ENCODE peak calls at places on chromosome 2, in five cellular contexts. One of them, this sample, is unnamed.

GRCh38 chr2:222057249-222058073 is 241.3 kb downstream of the PAX3 start:
- DNase-seq in SK-N-SH: peak
- DNase-seq in HCT116: no peak
- DNase-seq in MM.1S: peak
- DNase-seq in GM23338: peak
- DNase-seq in this sample: peak

GRCh38 chr2:241417626-241418025 is 61.5 kb downstream of the FARP2 start:
- DNase-seq in SK-N-SH: no peak
- DNase-seq in HCT116: no peak
- DNase-seq in MM.1S: no peak
- DNase-seq in GM23338: no peak
- DNase-seq in this sample: no peak

GRCh38 chr2:106177581-106177980 is 16.5 kb downstream of the UXS1 start:
- DNase-seq in SK-N-SH: no peak
- DNase-seq in HCT116: no peak
- DNase-seq in MM.1S: no peak
- DNase-seq in GM23338: no peak
- DNase-seq in this sample: no peak

GRCh38 chr2:209946539-209946938 is 55.9 kb upstream of the RPE start:
- DNase-seq in SK-N-SH: no peak
- DNase-seq in HCT116: no peak
- DNase-seq in MM.1S: no peak
- DNase-seq in GM23338: no peak
- DNase-seq in this sample: peak

GRCh38 chr2:36380624-36381481 is 25.3 kb downstream of the CRIM1 start:
- DNase-seq in SK-N-SH: peak
- DNase-seq in HCT116: no peak
- DNase-seq in MM.1S: no peak
- DNase-seq in GM23338: peak
- DNase-seq in this sample: no peak

GRCh38 chr2:224190871-224191270 is 151.8 kb upstream of the SERPINE2 start:
- DNase-seq in SK-N-SH: no peak
- DNase-seq in HCT116: no peak
- DNase-seq in MM.1S: no peak
- DNase-seq in GM23338: no peak
- DNase-seq in this sample: peak

GRCh38 chr2:6692819-6693218 is 172.9 kb downstream of the CMPK2 start:
- DNase-seq in SK-N-SH: no peak
- DNase-seq in HCT116: no peak
- DNase-seq in MM.1S: no peak
- DNase-seq in GM23338: no peak
- DNase-seq in this sample: no peak

GRCh38 chr2:65420712-65421431 is 11.5 kb downstream of the SPRED2 start:
- DNase-seq in SK-N-SH: no peak
- DNase-seq in HCT116: no peak
- DNase-seq in MM.1S: no peak
- DNase-seq in GM23338: peak
- DNase-seq in this sample: peak

GRCh38 chr2:160005476-160005875 is 56.9 kb downstream of the PLA2R1 start:
- DNase-seq in SK-N-SH: no peak
- DNase-seq in HCT116: no peak
- DNase-seq in MM.1S: no peak
- DNase-seq in GM23338: no peak
- DNase-seq in this sample: no peak

GRCh38 chr2:33214436-33214835 is 262.0 kb upstream of the RASGRP3 start:
- DNase-seq in SK-N-SH: no peak
- DNase-seq in HCT116: no peak
- DNase-seq in MM.1S: no peak
- DNase-seq in GM23338: no peak
- DNase-seq in this sample: no peak

GRCh38 chr2:126359494-126359893 is 296.5 kb upstream of the GYPC start:
- DNase-seq in SK-N-SH: no peak
- DNase-seq in HCT116: no peak
- DNase-seq in MM.1S: peak
- DNase-seq in GM23338: peak
- DNase-seq in this sample: peak

GRCh38 chr2:105385703-105386540 is 12.9 kb downstream of the FHL2 start:
- DNase-seq in SK-N-SH: no peak
- DNase-seq in HCT116: no peak
- DNase-seq in MM.1S: no peak
- DNase-seq in GM23338: no peak
- DNase-seq in this sample: no peak

GRCh38 chr2:185255566-185255965 is 483.0 kb upstream of the FSIP2 start:
- DNase-seq in SK-N-SH: no peak
- DNase-seq in HCT116: no peak
- DNase-seq in MM.1S: no peak
- DNase-seq in GM23338: no peak
- DNase-seq in this sample: no peak

GRCh38 chr2:109353806-109354745 is 225.1 kb downstream of the SH3RF3 start:
- DNase-seq in SK-N-SH: peak
- DNase-seq in HCT116: no peak
- DNase-seq in MM.1S: no peak
- DNase-seq in GM23338: no peak
- DNase-seq in this sample: no peak

GRCh38 chr2:444937-445884 is 157.3 kb upstream of the ALKAL2 start:
- DNase-seq in SK-N-SH: no peak
- DNase-seq in HCT116: no peak
- DNase-seq in MM.1S: no peak
- DNase-seq in GM23338: no peak
- DNase-seq in this sample: no peak

GRCh38 chr2:191259001-191259400 is 13.8 kb downstream of the MYO1B start:
- DNase-seq in SK-N-SH: no peak
- DNase-seq in HCT116: no peak
- DNase-seq in MM.1S: no peak
- DNase-seq in GM23338: no peak
- DNase-seq in this sample: no peak

GRCh38 chr2:171185941-171186340 is 25.2 kb upstream of the TLK1 start:
- DNase-seq in SK-N-SH: no peak
- DNase-seq in HCT116: no peak
- DNase-seq in MM.1S: no peak
- DNase-seq in GM23338: no peak
- DNase-seq in this sample: peak

GRCh38 chr2:238123991-238124470 is 14.4 kb upstream of the KLHL30 start:
- DNase-seq in SK-N-SH: no peak
- DNase-seq in HCT116: no peak
- DNase-seq in MM.1S: no peak
- DNase-seq in GM23338: no peak
- DNase-seq in this sample: no peak

GRCh38 chr2:217844696-217845095 is 158.1 kb downstream of the TNS1 start:
- DNase-seq in SK-N-SH: no peak
- DNase-seq in HCT116: no peak
- DNase-seq in MM.1S: no peak
- DNase-seq in GM23338: no peak
- DNase-seq in this sample: no peak

GRCh38 chr2:128504242-128505149 is 185.8 kb upstream of the HS6ST1 start:
- DNase-seq in SK-N-SH: no peak
- DNase-seq in HCT116: no peak
- DNase-seq in MM.1S: peak
- DNase-seq in GM23338: no peak
- DNase-seq in this sample: no peak

GRCh38 chr2:178335218-178335617 is 115.8 kb downstream of the PRKRA start:
- DNase-seq in SK-N-SH: no peak
- DNase-seq in HCT116: no peak
- DNase-seq in MM.1S: no peak
- DNase-seq in GM23338: no peak
- DNase-seq in this sample: no peak

GRCh38 chr2:174142290-174142689 is 106.0 kb downstream of the OLA1 start:
- DNase-seq in SK-N-SH: peak
- DNase-seq in HCT116: no peak
- DNase-seq in MM.1S: no peak
- DNase-seq in GM23338: no peak
- DNase-seq in this sample: no peak

GRCh38 chr2:165804719-165805118 is 10.7 kb upstream of the GALNT3 start:
- DNase-seq in SK-N-SH: no peak
- DNase-seq in HCT116: no peak
- DNase-seq in MM.1S: no peak
- DNase-seq in GM23338: no peak
- DNase-seq in this sample: no peak

GRCh38 chr2:943461-943797 is 7.2 kb upstream of the SNTG2 start:
- DNase-seq in SK-N-SH: no peak
- DNase-seq in HCT116: no peak
- DNase-seq in MM.1S: no peak
- DNase-seq in GM23338: no peak
- DNase-seq in this sample: no peak

GRCh38 chr2:160324161-160324768 is 124.2 kb upstream of the ITGB6 start:
- DNase-seq in SK-N-SH: peak
- DNase-seq in HCT116: peak
- DNase-seq in MM.1S: peak
- DNase-seq in GM23338: peak
- DNase-seq in this sample: peak

GRCh38 chr2:11829324-11829946 is 83.0 kb downstream of the LPIN1 start:
- DNase-seq in SK-N-SH: peak
- DNase-seq in HCT116: peak
- DNase-seq in MM.1S: peak
- DNase-seq in GM23338: peak
- DNase-seq in this sample: peak

GRCh38 chr2:45946023-45946422 is 294.5 kb downstream of the PRKCE start:
- DNase-seq in SK-N-SH: no peak
- DNase-seq in HCT116: peak
- DNase-seq in MM.1S: no peak
- DNase-seq in GM23338: no peak
- DNase-seq in this sample: peak

GRCh38 chr2:191030521-191031154 is 16.7 kb upstream of the STAT1 start:
- DNase-seq in SK-N-SH: peak
- DNase-seq in HCT116: no peak
- DNase-seq in MM.1S: peak
- DNase-seq in GM23338: peak
- DNase-seq in this sample: peak

GRCh38 chr2:48423376-48423775 is 106.6 kb upstream of the STON1 start:
- DNase-seq in SK-N-SH: no peak
- DNase-seq in HCT116: no peak
- DNase-seq in MM.1S: no peak
- DNase-seq in GM23338: no peak
- DNase-seq in this sample: peak

GRCh38 chr2:85920810-85921545 is 32.2 kb upstream of the ST3GAL5 start:
- DNase-seq in SK-N-SH: no peak
- DNase-seq in HCT116: no peak
- DNase-seq in MM.1S: no peak
- DNase-seq in GM23338: no peak
- DNase-seq in this sample: peak

GRCh38 chr2:176461098-176461497 is 191.9 kb downstream of the MTX2 start:
- DNase-seq in SK-N-SH: no peak
- DNase-seq in HCT116: no peak
- DNase-seq in MM.1S: no peak
- DNase-seq in GM23338: no peak
- DNase-seq in this sample: peak

GRCh38 chr2:48545244-48545643 is 15.3 kb downstream of the STON1 start:
- DNase-seq in SK-N-SH: peak
- DNase-seq in HCT116: no peak
- DNase-seq in MM.1S: no peak
- DNase-seq in GM23338: peak
- DNase-seq in this sample: peak

GRCh38 chr2:191049728-191050639 is 36.0 kb upstream of the STAT1 start:
- DNase-seq in SK-N-SH: no peak
- DNase-seq in HCT116: no peak
- DNase-seq in MM.1S: no peak
- DNase-seq in GM23338: no peak
- DNase-seq in this sample: peak

DNA sequence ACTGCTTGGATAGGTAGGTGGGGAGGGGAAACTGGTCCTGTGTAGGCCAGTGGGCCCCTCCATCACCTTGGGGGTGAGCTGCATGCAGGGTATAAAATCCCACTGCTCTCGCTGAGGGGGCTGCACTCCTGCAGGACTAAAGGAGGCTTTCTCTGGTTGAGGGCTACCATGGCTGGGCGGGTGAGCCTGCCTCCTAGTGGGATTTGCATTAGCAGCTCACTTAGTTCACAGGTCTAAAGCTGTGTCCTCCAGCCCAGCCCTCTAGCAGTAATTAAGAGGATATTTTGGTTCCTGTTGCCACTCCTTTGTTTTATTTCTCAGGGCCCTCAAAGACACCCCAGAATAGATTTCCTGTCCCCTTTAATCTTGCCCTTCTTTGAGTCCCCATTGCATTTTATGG is 24.6 kb downstream of the TMEM127 start:
- DNase-seq in SK-N-SH: no peak
- DNase-seq in HCT116: no peak
- DNase-seq in MM.1S: peak
- DNase-seq in GM23338: peak
- DNase-seq in this sample: no peak
- H3K4me3 ChIP-seq in SK-N-SH: no peak
- H3K4me3 ChIP-seq in HCT116: no peak
- H3K4me3 ChIP-seq in MM.1S: peak
- H3K4me3 ChIP-seq in GM23338: no peak
- H3K4me3 ChIP-seq in this sample: no peak

GRCh38 chr2:16798472-16798871 is 132.8 kb upstream of the CYRIA start:
- DNase-seq in SK-N-SH: no peak
- DNase-seq in HCT116: no peak
- DNase-seq in MM.1S: no peak
- DNase-seq in GM23338: peak
- DNase-seq in this sample: no peak
- TF ChIP-seq EZH2phosphoT487 in SK-N-SH: no peak
- TF ChIP-seq EZH2phosphoT487 in HCT116: no peak
- TF ChIP-seq EZH2phosphoT487 in MM.1S: no peak
- TF ChIP-seq EZH2phosphoT487 in GM23338: no peak
- TF ChIP-seq EZH2phosphoT487 in this sample: no peak

GRCh38 chr2:239596298-239596697 is 195.5 kb upstream of the HDAC4 start:
- DNase-seq in SK-N-SH: no peak
- DNase-seq in HCT116: no peak
- DNase-seq in MM.1S: no peak
- DNase-seq in GM23338: no peak
- DNase-seq in this sample: no peak

GRCh38 chr2:239593455-239593854 is 192.6 kb upstream of the HDAC4 start:
- DNase-seq in SK-N-SH: no peak
- DNase-seq in HCT116: no peak
- DNase-seq in MM.1S: no peak
- DNase-seq in GM23338: no peak
- DNase-seq in this sample: no peak

GRCh38 chr2:239594772-239595608 is 194.2 kb upstream of the HDAC4 start:
- DNase-seq in SK-N-SH: no peak
- DNase-seq in HCT116: no peak
- DNase-seq in MM.1S: no peak
- DNase-seq in GM23338: no peak
- DNase-seq in this sample: no peak

GRCh38 chr2:239595711-239596110 is 194.9 kb upstream of the HDAC4 start:
- DNase-seq in SK-N-SH: no peak
- DNase-seq in HCT116: no peak
- DNase-seq in MM.1S: no peak
- DNase-seq in GM23338: no peak
- DNase-seq in this sample: no peak

GRCh38 chr2:239593965-239594771 is 193.3 kb upstream of the HDAC4 start:
- DNase-seq in SK-N-SH: no peak
- DNase-seq in HCT116: no peak
- DNase-seq in MM.1S: no peak
- DNase-seq in GM23338: no peak
- DNase-seq in this sample: no peak
- H3K4me3 ChIP-seq in SK-N-SH: no peak
- H3K4me3 ChIP-seq in HCT116: no peak
- H3K4me3 ChIP-seq in MM.1S: no peak
- H3K4me3 ChIP-seq in GM23338: no peak
- H3K4me3 ChIP-seq in this sample: no peak

GRCh38 chr2:232506713-232507112 is 13.5 kb upstream of the PRSS56 start:
- DNase-seq in SK-N-SH: peak
- DNase-seq in HCT116: no peak
- DNase-seq in MM.1S: no peak
- DNase-seq in GM23338: no peak
- DNase-seq in this sample: no peak
- TF ChIP-seq EZH2phosphoT487 in SK-N-SH: no peak
- TF ChIP-seq EZH2phosphoT487 in HCT116: no peak
- TF ChIP-seq EZH2phosphoT487 in MM.1S: no peak
- TF ChIP-seq EZH2phosphoT487 in GM23338: no peak
- TF ChIP-seq EZH2phosphoT487 in this sample: no peak